ENCODE peak calls at places on chromosomes 16 and 17, in five cellular contexts. Z is keratinocyte, O is ovary, K is DND-41, I is heart right ventricle. R is an unnamed sample. For H3K27me3, the result is how much of the 10 kb centered on the place peaks cover.

GRCh38 chr16:75074920-75075687 is 41.5 kb downstream of the LDHD start:
- DNase-seq in I (no peak), O (no peak), K (peak), Z (no peak), R (peak)

GRCh38 chr17:73829676-73830280 is 185.5 kb upstream of the SDK2 start:
- DNase-seq in I (no peak), Z (no peak), O (no peak), K (no peak), R (no peak)

GRCh38 chr17:47735536-47736011 is 2.5 kb downstream of the TBX21 start:
- DNase-seq in I (no peak), O (peak), K (no peak), Z (no peak), R (peak)

GRCh38 chr16:897200-897543 is 73.6 kb downstream of the LMF1 start:
- DNase-seq in I (no peak), K (no peak), Z (no peak), O (no peak), R (no peak)

GRCh38 chr17:40680998-40681397 is 16.0 kb upstream of the KRT222 start:
- DNase-seq in K (no peak), Z (no peak), I (no peak), O (no peak), R (no peak)

GRCh38 chr16:50265260-50265659 is 1.1 kb upstream of the ADCY7 start:
- DNase-seq in Z (no peak), K (peak), O (no peak), I (no peak), R (peak)

GRCh38 chr17:66372182-66372581 is 69.8 kb downstream of the PRKCA start:
- DNase-seq in O (no peak), K (no peak), Z (no peak), I (no peak), R (no peak)

GRCh38 chr16:69187387-69187890 is 475 bp downstream of the SNTB2 start:
- DNase-seq in Z (no peak), K (peak), I (peak), O (peak), R (peak)

DNA sequence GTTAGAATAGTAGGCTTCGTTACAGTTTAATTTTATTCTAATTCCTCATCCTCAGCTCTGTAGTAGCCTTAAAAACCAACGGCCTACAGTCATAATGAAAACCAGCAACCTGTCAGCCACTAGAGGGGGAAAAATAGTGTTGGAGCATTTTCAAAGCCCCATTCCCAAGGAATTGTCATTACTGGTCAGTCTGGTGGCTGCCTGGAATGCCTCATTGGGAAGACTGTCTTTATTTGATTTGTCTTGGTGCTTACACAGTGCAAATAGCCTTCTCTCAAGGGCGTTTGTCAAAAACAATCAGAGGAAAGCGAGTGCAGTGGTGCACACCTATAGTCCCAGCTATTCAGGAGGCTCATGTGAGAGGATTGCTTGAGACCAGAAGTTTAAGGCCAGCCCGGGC is 4.7 kb downstream of the LPCAT2 start:
- DNase-seq in I (no peak), Z (no peak), O (no peak), K (no peak), R (no peak)
- TF ChIP-seq CTCF in I (no peak), Z (no peak), O (no peak), K (no peak), R (no peak)

DNA sequence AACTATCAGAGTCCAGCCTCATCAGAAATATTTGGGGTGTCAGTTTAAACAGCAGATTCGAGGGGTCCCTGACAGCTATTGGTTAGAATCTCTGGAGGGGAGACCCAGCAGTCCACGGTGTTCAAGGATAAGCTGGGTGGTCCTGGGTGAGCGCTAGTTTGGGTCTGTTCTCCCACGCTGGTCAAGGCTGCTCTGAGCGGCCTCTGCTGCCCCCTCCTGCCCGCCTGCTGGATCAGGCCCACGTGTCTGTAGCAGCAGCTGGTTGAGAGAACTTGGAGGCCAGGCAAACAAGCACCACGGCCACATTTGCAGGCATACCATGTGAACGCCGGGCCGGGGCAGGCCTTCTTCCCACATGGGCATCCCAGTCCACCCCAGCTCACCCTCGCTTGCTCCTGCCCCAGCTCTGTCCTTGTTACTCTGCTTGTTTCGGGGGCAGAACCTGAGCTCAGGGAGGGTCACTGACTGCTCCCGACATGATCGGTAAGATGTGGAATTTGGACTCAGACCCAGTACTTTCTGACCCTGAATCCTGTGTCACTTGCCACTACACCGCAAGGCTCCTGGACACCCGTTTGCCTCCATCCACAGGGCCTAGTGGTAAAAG is 7.4 kb downstream of the FOXF1 start:
- DNase-seq in O (no peak), I (peak), Z (no peak), K (peak), R (no peak)
- H3K27me3 ChIP-seq in O (under half), I (half or more), Z (half or more), K (under half), R (under half)

GRCh38 chr17:43641416-43641815 is 20.3 kb downstream of the MEOX1 start:
- DNase-seq in K (no peak), Z (no peak), O (no peak), I (no peak), R (no peak)

GRCh38 chr17:43645765-43646481 is 15.8 kb downstream of the MEOX1 start:
- DNase-seq in Z (no peak), I (peak), O (peak), K (no peak), R (no peak)

GRCh38 chr17:43648916-43649315 is 12.8 kb downstream of the MEOX1 start:
- DNase-seq in O (no peak), I (no peak), Z (no peak), K (no peak), R (no peak)

GRCh38 chr17:43644081-43644480 is 17.6 kb downstream of the MEOX1 start:
- DNase-seq in K (no peak), I (no peak), O (no peak), Z (no peak), R (no peak)

GRCh38 chr17:43645450-43645764 is 16.3 kb downstream of the MEOX1 start:
- DNase-seq in O (no peak), K (no peak), I (no peak), Z (no peak), R (no peak)
- H3K4me3 ChIP-seq in O (no peak), K (no peak), I (peak), Z (no peak), R (no peak)

GRCh38 chr16:27390157-27390556 is 11.8 kb upstream of the IL21R start:
- DNase-seq in I (no peak), O (no peak), Z (no peak), K (no peak), R (no peak)
- TF ChIP-seq CTCF in I (no peak), O (no peak), Z (no peak), K (no peak), R (no peak)

GRCh38 chr17:81492202-81492601 is 20.4 kb downstream of the ACTG1 start:
- DNase-seq in I (peak), K (no peak), Z (no peak), O (no peak), R (no peak)
- H3K27me3 ChIP-seq in I (under half), K (under half), Z (under half), O (under half), R (under half)

GRCh38 chr16:52545157-52545543 is 1.8 kb downstream of the TOX3 start:
- DNase-seq in I (no peak), Z (no peak), O (no peak), K (no peak), R (no peak)
- H3K4me3 ChIP-seq in I (peak), Z (peak), O (peak), K (no peak), R (no peak)

DNA sequence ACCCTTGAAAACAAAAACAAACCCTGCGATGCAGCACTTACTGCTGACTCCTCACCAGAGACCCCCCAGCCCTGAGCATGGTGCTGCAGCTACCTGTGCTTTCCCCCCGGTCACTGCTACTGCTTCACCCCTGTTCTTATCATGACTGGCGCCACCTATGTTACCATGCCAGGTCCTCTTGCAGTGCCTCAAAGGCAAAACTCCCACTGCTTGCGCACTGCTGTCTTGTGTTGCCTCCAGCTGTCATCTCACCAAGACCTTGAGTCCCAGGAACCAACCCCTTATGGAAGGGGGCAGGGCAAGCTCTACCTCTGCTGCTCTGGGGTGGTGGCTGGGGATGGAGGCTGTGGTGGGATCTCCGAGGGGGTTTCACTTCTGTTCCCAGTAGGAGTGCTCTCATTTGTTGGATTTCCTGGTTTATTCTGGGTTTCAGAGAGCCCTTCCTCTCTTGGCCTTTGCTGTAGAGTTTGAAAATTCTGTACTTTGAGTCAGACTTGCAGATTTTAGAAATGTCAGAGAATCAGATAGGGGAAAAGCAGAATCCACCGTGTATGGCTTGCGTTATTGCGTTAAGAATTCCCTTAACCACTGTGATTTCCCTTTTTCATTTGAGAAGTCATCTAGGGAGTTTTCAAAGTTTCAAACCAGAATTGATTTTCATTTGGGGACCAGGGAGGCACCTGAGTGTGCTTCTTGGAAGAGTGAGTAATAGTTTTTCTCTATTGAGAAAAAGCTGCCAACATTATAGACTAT is 96.6 kb downstream of the SPECC1 start:
- DNase-seq in I (no peak), O (no peak), K (no peak), Z (no peak), R (no peak)
- TF ChIP-seq CTCF in I (no peak), O (no peak), K (no peak), Z (no peak), R (no peak)

R was measured in GM06990.